ENCODE peak calls at places on chromosomes 13 and 19, in nine cellular contexts. D is activated naive CD4-positive, alpha-beta T cell treated with anti-CD3 and anti-CD28 coated beads, Interleukin-2, amount 10 ng/mL, durations not matched to agents 7 days and 5 days; V is mucosa of gallbladder; I is left ventricle myocardium inferior; Z is epithelial cell of esophagus; A is NCI-H1694 treated with DMSO at 0.1 percent for 48 hours; L is WTC11; E is hippocampal formation; N is GM19239. G is an unnamed sample.

GRCh38 chr13:32783067-32783466 is 196.8 kb downstream of the PDS5B start:
- DNase-seq in D (peak; percentile 37), A (no peak), L (no peak), I (no peak), V (no peak), Z (peak; percentile 19), N (no peak), E (no peak), G (no peak)

GRCh38 chr19:4224470-4224869 is 4.9 kb upstream of the EBI3 start:
- DNase-seq in L (no peak), A (no peak), E (no peak), D (no peak), V (no peak), I (no peak), Z (no peak), N (no peak), G (no peak)

GRCh38 chr19:3530389-3530788 is 8.6 kb upstream of the TEKTIP1 start:
- DNase-seq in L (no peak), A (no peak), N (no peak), E (no peak), D (no peak), Z (no peak), I (no peak), V (no peak), G (no peak)

GRCh38 chr13:73090116-73090811 is 31.5 kb downstream of the KLF5 start:
- DNase-seq in Z (peak; percentile 97), N (peak; percentile 16), D (peak; percentile 42), I (no peak), E (no peak), L (peak; percentile 17), A (no peak), V (peak; percentile 75), G (no peak)

GRCh38 chr19:5698635-5699422 is 8.7 kb downstream of the RPL36 start:
- DNase-seq in L (no peak), N (no peak), V (no peak), Z (no peak), D (no peak), A (no peak), E (no peak), I (no peak), G (no peak)

GRCh38 chr13:21670883-21671792 is at the start of gene FGF9:
- DNase-seq in Z (peak; percentile 93), D (peak; percentile 84), E (peak; percentile 50), A (peak; percentile 40), V (peak; percentile 84), L (peak; percentile 83), I (peak; percentile 76), N (peak; percentile 84), G (peak; percentile 30)

GRCh38 chr19:42369433-42370067 is 20.5 kb downstream of the CNFN start:
- DNase-seq in D (no peak), I (no peak), Z (no peak), N (no peak), V (no peak), A (no peak), E (no peak), L (no peak), G (no peak)

GRCh38 chr13:74061939-74062595 is 72.1 kb downstream of the KLF12 start:
- DNase-seq in V (peak; percentile 19), E (no peak), A (no peak), Z (no peak), N (peak; percentile 37), I (no peak), L (no peak), D (peak; percentile 49), G (no peak)

GRCh38 chr13:110760611-110761010 is 47.1 kb downstream of the ING1 start:
- DNase-seq in A (no peak), E (no peak), I (no peak), N (no peak), L (no peak), Z (no peak), V (no peak), D (no peak), G (no peak)

GRCh38 chr13:42970824-42971669 is 21.0 kb downstream of the EPSTI1 start:
- DNase-seq in D (peak; percentile 57), Z (peak; percentile 72), N (peak; percentile 26), E (no peak), A (peak; percentile 34), I (no peak), L (peak; percentile 41), V (peak; percentile 30), G (no peak)

GRCh38 chr13:42548731-42549554 is 25.0 kb upstream of the TNFSF11 start:
- DNase-seq in I (no peak), L (no peak), V (peak; percentile 27), D (no peak), Z (no peak), A (no peak), E (no peak), N (peak; percentile 65), G (no peak)

GRCh38 chr19:5035817-5036732 is 67.2 kb downstream of the KDM4B start:
- DNase-seq in L (no peak), Z (no peak), V (no peak), D (no peak), A (peak; percentile 61), N (no peak), E (peak; percentile 64), I (no peak), G (peak; percentile 93)

GRCh38 chr19:19405919-19406877 is 723 bp downstream of the GATAD2A start:
- DNase-seq in D (peak; percentile 71), E (peak; percentile 14), Z (peak; percentile 41), L (peak; percentile 70), A (peak; percentile 19), N (no peak), I (peak; percentile 59), V (peak; percentile 39), G (no peak)

GRCh38 chr19:3183721-3184641 is 1.7 kb upstream of the NCLN start:
- DNase-seq in V (no peak), L (no peak), E (no peak), N (no peak), A (no peak), I (no peak), D (peak; percentile 38), Z (no peak), G (no peak)

GRCh38 chr13:113582841-113583631 is 1.5 kb upstream of the TFDP1 start:
- DNase-seq in Z (peak; percentile 8), L (no peak), I (no peak), V (no peak), A (no peak), N (no peak), E (no peak), D (peak; percentile 14), G (no peak)

GRCh38 chr13:113651511-113652403 is 6.2 kb downstream of the ATP4B start:
- DNase-seq in I (peak; percentile 9), E (no peak), D (peak; percentile 17), Z (no peak), N (no peak), V (no peak), A (no peak), L (peak; percentile 9), G (no peak)

GRCh38 chr13:99610702-99611289 is 109.5 kb downstream of the TM9SF2 start:
- DNase-seq in E (no peak), Z (peak; percentile 50), V (no peak), I (no peak), L (no peak), N (no peak), A (no peak), D (no peak), G (no peak)

GRCh38 chr13:100203696-100204367 is 114.9 kb downstream of the PCCA start:
- DNase-seq in I (no peak), D (no peak), Z (peak; percentile 22), N (no peak), E (no peak), V (no peak), L (no peak), A (no peak), G (no peak)

GRCh38 chr13:27375686-27376326 is 48.6 kb upstream of the GTF3A start:
- DNase-seq in D (peak; percentile 71), A (peak; percentile 4), I (peak; percentile 46), V (peak; percentile 56), E (no peak), Z (peak; percentile 52), N (peak; percentile 47), L (peak; percentile 85), G (no peak)

GRCh38 chr13:38826182-38826813 is 139.4 kb downstream of the FREM2 start:
- DNase-seq in Z (peak; percentile 39), E (no peak), L (no peak), I (no peak), N (no peak), V (no peak), D (no peak), A (no peak), G (no peak)

GRCh38 chr19:45468159-45468651 is 409 bp downstream of the FOSB start:
- DNase-seq in A (no peak), L (no peak), V (no peak), E (no peak), I (no peak), D (peak; percentile 74), Z (peak; percentile 42), N (no peak), G (no peak)

GRCh38 chr19:51749979-51750378 is 1.7 kb downstream of the FPR1 start:
- DNase-seq in A (no peak), D (no peak), N (no peak), V (no peak), E (no peak), I (no peak), Z (no peak), L (no peak), G (no peak)

GRCh38 chr13:101157261-101157660 is 259.0 kb downstream of the NALCN start:
- DNase-seq in N (no peak), A (no peak), D (no peak), Z (peak; percentile 27), E (no peak), L (no peak), I (no peak), V (no peak), G (no peak)

GRCh38 chr19:38728752-38729541 is 15.3 kb downstream of the CAPN12 start:
- DNase-seq in E (no peak), A (no peak), L (no peak), I (peak; percentile 27), D (no peak), V (no peak), Z (no peak), N (no peak), G (no peak)

GRCh38 chr13:110556224-110556606 is 5.3 kb downstream of the RAB20 start:
- DNase-seq in I (no peak), A (no peak), L (no peak), D (no peak), V (no peak), E (no peak), N (no peak), Z (peak; percentile 33), G (no peak)

GRCh38 chr13:71879129-71879535 is 12.1 kb upstream of the DACH1 start:
- DNase-seq in D (no peak), N (peak; percentile 12), A (peak; percentile 86), V (peak; percentile 26), E (no peak), Z (peak; percentile 50), I (no peak), L (no peak), G (peak; percentile 59)

GRCh38 chr13:39038569-39038898 is 278 bp downstream of the NHLRC3 start:
- DNase-seq in A (no peak), Z (peak; percentile 35), E (no peak), D (peak; percentile 71), N (no peak), V (peak; percentile 16), L (no peak), I (no peak), G (no peak)

GRCh38 chr19:14433454-14434156 is 499 bp downstream of the PKN1 start:
- DNase-seq in D (peak; percentile 58), Z (no peak), N (no peak), A (no peak), L (peak; percentile 35), I (no peak), E (no peak), V (peak; percentile 30), G (no peak)

GRCh38 chr13:38519229-38519910 is 167.5 kb upstream of the FREM2 start:
- DNase-seq in D (no peak), V (no peak), A (no peak), N (no peak), Z (no peak), L (no peak), I (no peak), E (no peak), G (no peak)

GRCh38 chr13:74115138-74115537 is 19.1 kb downstream of the KLF12 start:
- DNase-seq in A (no peak), Z (peak; percentile 55), E (no peak), V (no peak), D (no peak), L (no peak), N (no peak), I (no peak), G (no peak)

GRCh38 chr19:8336072-8336569 is 6.9 kb downstream of the KANK3 start:
- DNase-seq in L (no peak), N (no peak), D (no peak), E (no peak), I (no peak), A (no peak), Z (no peak), V (no peak), G (no peak)